ENCODE peak calls at places on chromosome 13, in five cellular contexts. R, M, A, Z and B are unnamed samples.

GRCh38 chr13:77515785-77516184 is 19.7 kb upstream of the SCEL start:
- DNase-seq in R (no peak), M (no peak), A (no peak), Z (no peak), B (no peak)

GRCh38 chr13:23443878-23444277 is 10.4 kb upstream of the SACS start:
- DNase-seq in R (no peak), M (no peak), A (no peak), Z (no peak), B (no peak)

GRCh38 chr13:45289936-45290563 is 50.9 kb downstream of the TPT1 start:
- DNase-seq in R (no peak), M (no peak), A (no peak), Z (no peak), B (no peak)

GRCh38 chr13:30872685-30873443 is 33.2 kb upstream of the MEDAG start:
- DNase-seq in R (peak; percentile 84), M (no peak), A (peak; percentile 59), Z (peak; percentile 91), B (peak; percentile 69)

GRCh38 chr13:113777311-113778260 is 18.6 kb downstream of the TMEM255B start:
- DNase-seq in R (peak; percentile 29), M (no peak), A (no peak), Z (peak; percentile 44), B (no peak)

GRCh38 chr13:110329798-110330461 is 22.8 kb downstream of the COL4A2 start:
- DNase-seq in R (peak; percentile 80), M (no peak), A (no peak), Z (peak; percentile 49), B (peak; percentile 70)

GRCh38 chr13:29480893-29481525 is 114.5 kb downstream of the SLC7A1 start:
- DNase-seq in R (no peak), M (no peak), A (no peak), Z (no peak), B (no peak)

GRCh38 chr13:19818223-19818842 is 35.6 kb upstream of the PSPC1 start:
- DNase-seq in R (no peak), M (peak; percentile 65), A (no peak), Z (peak; percentile 47), B (no peak)

GRCh38 chr13:94784066-94784465 is 71.7 kb upstream of the SOX21 start:
- DNase-seq in R (no peak), M (no peak), A (no peak), Z (peak; percentile 82), B (no peak)

GRCh38 chr13:112716461-112716820 is 26.6 kb downstream of the ATP11A start:
- DNase-seq in R (no peak), M (no peak), A (no peak), Z (no peak), B (no peak)

GRCh38 chr13:109858319-109858718 is 71.9 kb upstream of the IRS2 start:
- DNase-seq in R (no peak), M (peak; percentile 26), A (no peak), Z (no peak), B (no peak)

GRCh38 chr13:73607489-73608156 is 526.6 kb downstream of the KLF12 start:
- DNase-seq in R (peak; percentile 4), M (no peak), A (no peak), Z (no peak), B (no peak)

GRCh38 chr13:73603646-73604045 is 530.6 kb downstream of the KLF12 start:
- DNase-seq in R (no peak), M (no peak), A (no peak), Z (no peak), B (no peak)

GRCh38 chr13:73608731-73609485 is 525.3 kb downstream of the KLF12 start:
- DNase-seq in R (no peak), M (no peak), A (no peak), Z (no peak), B (no peak)

GRCh38 chr13:73610799-73611592 is 523.2 kb downstream of the KLF12 start:
- DNase-seq in R (no peak), M (no peak), A (no peak), Z (no peak), B (no peak)

DNA sequence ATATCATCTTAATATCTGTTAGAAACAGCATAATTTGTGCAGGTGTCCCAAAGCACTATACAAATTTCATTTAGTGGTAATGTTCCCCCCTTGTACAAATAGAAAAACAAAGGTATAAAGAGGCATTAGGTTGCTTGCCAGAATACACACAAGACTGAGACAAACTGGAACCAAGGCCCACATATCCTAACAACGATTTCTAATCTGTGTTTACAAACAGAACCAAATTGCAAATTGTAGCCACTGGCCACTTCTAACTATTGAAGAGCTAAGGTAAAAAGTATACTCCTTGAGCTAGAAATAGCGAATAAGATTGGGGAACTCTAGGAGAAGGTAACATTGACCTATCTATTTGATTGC is 526.1 kb downstream of the KLF12 start:
- DNase-seq in R (no peak), M (no peak), A (no peak), Z (no peak), B (no peak)
- H3K27ac ChIP-seq in R (no peak overlapping the region), M (no peak overlapping the region), A (no peak overlapping the region), Z (no peak overlapping the region), B (no peak overlapping the region)

DNA sequence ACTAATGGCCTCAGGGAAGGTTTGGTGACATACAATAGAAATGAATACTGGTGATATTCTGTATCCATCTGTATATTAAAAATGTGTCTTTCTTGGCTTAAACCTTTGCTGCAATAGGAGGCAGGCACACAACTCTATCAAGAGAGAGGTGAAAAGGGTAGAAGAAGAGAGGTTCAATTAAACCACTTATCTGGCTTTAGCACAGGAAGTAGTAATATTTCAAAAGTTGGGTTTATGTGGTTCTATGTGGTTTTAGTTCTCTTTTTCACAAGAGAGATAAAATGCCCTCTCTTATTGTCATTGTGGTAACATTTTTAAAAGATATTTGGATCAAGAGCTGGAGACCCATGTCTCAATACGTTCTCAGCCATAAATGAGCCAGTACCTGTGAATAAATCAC is 146.2 kb upstream of the FNDC3A start:
- DNase-seq in R (no peak), M (no peak), A (no peak), Z (no peak), B (no peak)
- H3K4me3 ChIP-seq in R (no peak overlapping the region), M (no peak overlapping the region), A (no peak overlapping the region), Z (no peak overlapping the region), B (no peak overlapping the region)

GRCh38 chr13:99124695-99125334 is 75.8 kb upstream of the UBAC2 start:
- DNase-seq in R (peak; percentile 48), M (peak; percentile 3), A (no peak), Z (peak; percentile 75), B (no peak)

GRCh38 chr13:99123101-99124045 is 77.3 kb upstream of the UBAC2 start:
- DNase-seq in R (peak; percentile 1), M (no peak), A (no peak), Z (peak; percentile 10), B (no peak)

GRCh38 chr13:99124046-99124400 is 76.6 kb upstream of the UBAC2 start:
- DNase-seq in R (no peak), M (no peak), A (no peak), Z (no peak), B (no peak)

GRCh38 chr13:99126821-99127220 is 73.8 kb upstream of the UBAC2 start:
- DNase-seq in R (no peak), M (no peak), A (no peak), Z (no peak), B (no peak)

DNA sequence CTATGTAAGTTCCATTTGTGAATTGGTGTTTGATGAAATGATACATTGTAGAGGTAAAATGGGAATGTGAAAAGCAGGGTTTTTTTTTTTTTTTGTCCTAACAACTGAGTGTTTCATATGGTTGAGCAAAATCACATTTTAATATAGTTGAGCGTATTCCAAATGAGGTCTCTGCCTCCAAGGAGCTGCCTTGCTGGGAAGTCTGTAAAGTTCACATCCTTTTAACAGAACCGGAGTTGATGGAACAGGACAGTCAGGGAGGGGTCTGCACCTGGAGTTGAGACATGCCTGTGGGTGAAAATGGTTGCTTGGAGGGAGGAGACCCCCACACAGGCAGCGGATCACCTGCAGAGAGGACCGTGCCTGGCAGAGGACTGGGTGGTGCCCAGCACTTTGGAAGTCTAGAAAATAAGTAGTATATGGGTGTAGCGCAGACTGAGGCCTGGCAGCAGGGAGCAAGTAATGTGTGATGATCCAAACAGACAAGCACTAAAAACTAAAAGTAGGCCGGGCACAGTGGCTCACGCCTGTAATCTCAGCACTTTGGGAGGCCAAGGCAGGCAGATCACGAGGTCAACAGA is 75.2 kb upstream of the UBAC2 start:
- DNase-seq in R (peak; percentile 0), M (no peak), A (no peak), Z (no peak), B (no peak)
- H3K4me1 ChIP-seq in R (no peaks in the 10 kb centered on the region), M (no peaks in the 10 kb centered on the region), A (no peaks in the 10 kb centered on the region), Z (no peaks in the 10 kb centered on the region), B (no peaks in the 10 kb centered on the region)

DNA sequence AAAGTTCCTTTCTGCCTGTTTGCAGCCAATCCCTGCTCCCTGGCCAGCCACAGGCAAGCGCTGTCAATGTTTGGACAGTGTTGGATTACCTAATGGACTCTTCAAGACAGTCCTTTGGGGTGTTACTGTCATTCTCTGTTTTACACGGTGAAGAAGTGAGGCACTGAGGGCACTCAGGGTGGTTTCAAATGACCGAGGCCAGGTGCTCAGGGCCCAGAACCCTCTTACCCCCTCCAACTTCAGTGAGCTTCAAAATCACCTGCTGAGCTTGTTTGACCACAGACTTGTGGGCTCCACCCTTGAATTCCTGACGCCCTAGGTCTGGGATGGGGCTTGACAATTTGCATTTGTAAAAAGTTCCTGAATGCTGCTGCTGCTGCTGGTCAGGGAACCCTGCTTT is 97.9 kb downstream of the GGACT start:
- DNase-seq in R (no peak), M (peak; percentile 16), A (no peak), Z (no peak), B (no peak)
- H3K27ac ChIP-seq in R (no peak overlapping the region), M (no peak overlapping the region), A (peak overlapping the region; percentile 31), Z (no peak overlapping the region), B (no peak overlapping the region)

GRCh38 chr13:91349992-91350911 is 2.8 kb downstream of the MIR17HG start:
- DNase-seq in R (no peak), M (no peak), A (no peak), Z (peak; percentile 6), B (no peak)
- H3K4me3 ChIP-seq in R (peak overlapping the region; percentile 99), M (peak overlapping the region; percentile 63), A (no peak overlapping the region), Z (peak overlapping the region; percentile 88), B (peak overlapping the region; percentile 85)

GRCh38 chr13:98507060-98507797 is 69.7 kb downstream of the STK24 start:
- DNase-seq in R (peak; percentile 45), M (no peak), A (no peak), Z (peak; percentile 77), B (peak; percentile 73)
- H3K4me1 ChIP-seq in R (peaks cover 40% of the 10 kb centered on the region), M (peaks cover 41% of the 10 kb centered on the region), A (peaks cover 75% of the 10 kb centered on the region), Z (peaks cover 74% of the 10 kb centered on the region), B (peaks cover 12% of the 10 kb centered on the region)

GRCh38 chr13:50587839-50588373 is 255.6 kb downstream of the DLEU7 start:
- DNase-seq in R (no peak), M (no peak), A (no peak), Z (peak; percentile 22), B (no peak)

GRCh38 chr13:50587122-50587521 is 256.4 kb downstream of the DLEU7 start:
- DNase-seq in R (no peak), M (no peak), A (no peak), Z (no peak), B (no peak)

GRCh38 chr13:50589139-50589538 is 254.4 kb downstream of the DLEU7 start:
- DNase-seq in R (peak; percentile 80), M (no peak), A (no peak), Z (peak; percentile 72), B (no peak)

GRCh38 chr13:50588736-50589135 is 254.8 kb downstream of the DLEU7 start:
- DNase-seq in R (no peak), M (no peak), A (no peak), Z (no peak), B (no peak)

GRCh38 chr13:50589651-50590054 is 253.8 kb downstream of the DLEU7 start:
- DNase-seq in R (peak; percentile 83), M (no peak), A (no peak), Z (peak; percentile 79), B (no peak)
- H3K27ac ChIP-seq in R (peak overlapping the region; percentile 41), M (no peak overlapping the region), A (no peak overlapping the region), Z (no peak overlapping the region), B (no peak overlapping the region)